ENCODE peak calls at places on chromosome 10, in five cellular contexts. M, W, Z, T and U are unnamed samples.

GRCh38 chr10:70874061-70874460 is 14.3 kb downstream of the PCBD1 start:
- DNase-seq in M (no peak), W (no peak), Z (no peak), T (no peak), U (no peak)

GRCh38 chr10:49310901-49311561 is 12.1 kb downstream of the C10orf71 start:
- DNase-seq in M (no peak), W (no peak), Z (no peak), T (no peak), U (no peak)

GRCh38 chr10:120819366-120819765 is 31.8 kb upstream of the WDR11 start:
- DNase-seq in M (no peak), W (no peak), Z (no peak), T (no peak), U (no peak)

GRCh38 chr10:34104829-34105572 is 710.1 kb downstream of the PARD3 start:
- DNase-seq in M (no peak), W (no peak), Z (no peak), T (no peak), U (no peak)

GRCh38 chr10:118496525-118496924 is 98.9 kb downstream of the PRLHR start:
- DNase-seq in M (no peak), W (no peak), Z (no peak), T (no peak), U (no peak)

GRCh38 chr10:87589653-87590052 is 70.0 kb upstream of the PAPSS2 start:
- DNase-seq in M (peak; percentile 49), W (no peak), Z (no peak), T (peak; percentile 43), U (no peak)

GRCh38 chr10:87761892-87762291 is 56.1 kb downstream of the ATAD1 start:
- DNase-seq in M (peak; percentile 86), W (no peak), Z (no peak), T (peak; percentile 77), U (no peak)

GRCh38 chr10:73207883-73208282 is 39.2 kb downstream of the DNAJC9 start:
- DNase-seq in M (no peak), W (peak; percentile 62), Z (no peak), T (no peak), U (no peak)

GRCh38 chr10:26216577-26216948 is at the start of gene GAD2:
- DNase-seq in M (no peak), W (no peak), Z (no peak), T (no peak), U (no peak)

GRCh38 chr10:3897156-3897555 is 112.1 kb upstream of the KLF6 start:
- DNase-seq in M (peak; percentile 87), W (no peak), Z (no peak), T (peak; percentile 84), U (no peak)

GRCh38 chr10:53222806-53223205 is 450.2 kb upstream of the MBL2 start:
- DNase-seq in M (no peak), W (no peak), Z (no peak), T (no peak), U (no peak)